ENCODE peak calls at places on chromosome 10, in six cellular contexts. I is SJSA1, U is astrocyte, M is neuronal stem cell, C is prostate gland, F is mesendoderm. O is an unnamed sample. For H3K4me1 and H3K36me3, the result is how much of the 10 kb centered on the place peaks cover.

GRCh38 chr10:98292976-98293375 is 25.0 kb upstream of the LOXL4 start:
- DNase-seq in M (no peak), I (no peak), U (no peak), F (no peak), C (no peak), O (no peak)

GRCh38 chr10:78175444-78175843 is 141.8 kb downstream of the RPS24 start:
- DNase-seq in M (no peak), F (peak), U (no peak), I (no peak), C (no peak), O (no peak)

GRCh38 chr10:93754761-93755160 is 3.0 kb upstream of the LGI1 start:
- DNase-seq in I (no peak), M (no peak), U (no peak), C (no peak), F (peak), O (no peak)

GRCh38 chr10:132962623-132963429 is 20.5 kb upstream of the CFAP46 start:
- DNase-seq in F (no peak), C (no peak), I (no peak), U (peak), M (no peak), O (no peak)

GRCh38 chr10:121313119-121313858 is 285.0 kb downstream of the FGFR2 start:
- DNase-seq in I (no peak), M (no peak), U (no peak), C (peak), F (peak), O (no peak)

GRCh38 chr10:122541541-122542002 is 19.0 kb upstream of the DMBT1 start:
- DNase-seq in C (no peak), M (no peak), F (no peak), U (no peak), I (no peak), O (no peak)

GRCh38 chr10:79938728-79939380 is 10.1 kb downstream of the SFTPD start:
- DNase-seq in M (no peak), I (peak), C (no peak), F (no peak), U (no peak), O (no peak)

GRCh38 chr10:24008164-24009066 is 200.5 kb upstream of the KIAA1217 start:
- DNase-seq in M (peak), C (peak), U (peak), I (no peak), F (peak), O (no peak)

GRCh38 chr10:101028446-101029244 is 2.3 kb downstream of the PDZD7 start:
- DNase-seq in I (no peak), C (no peak), U (no peak), F (no peak), M (no peak), O (no peak)

GRCh38 chr10:115977855-115978254 is 295.2 kb downstream of the GFRA1 start:
- DNase-seq in U (no peak), C (no peak), F (no peak), M (no peak), I (no peak), O (no peak)

GRCh38 chr10:86100581-86101061 is 266.0 kb downstream of the GRID1 start:
- DNase-seq in C (no peak), I (peak), U (peak), M (peak), F (peak), O (no peak)

GRCh38 chr10:46525177-46525823 is 31.2 kb downstream of the GPRIN2 start:
- DNase-seq in U (peak), F (peak), C (no peak), M (no peak), I (peak), O (no peak)

GRCh38 chr10:130042386-130042785 is 68.2 kb downstream of the C10orf143 start:
- DNase-seq in F (no peak), U (no peak), C (no peak), M (no peak), I (no peak), O (no peak)

GRCh38 chr10:86955501-86956194 is 1.8 kb downstream of the MMRN2 start:
- DNase-seq in C (no peak), I (no peak), F (peak), U (no peak), M (no peak), O (no peak)

GRCh38 chr10:77355844-77356243 is 281.8 kb downstream of the KCNMA1 start:
- DNase-seq in U (peak), C (no peak), M (no peak), F (no peak), I (no peak), O (no peak)

GRCh38 chr10:43880160-43880559 is 231.5 kb upstream of the ZNF32 start:
- DNase-seq in C (no peak), U (no peak), M (no peak), F (no peak), I (no peak), O (no peak)

GRCh38 chr10:69130251-69130650 is 6.3 kb downstream of the VPS26A start:
- DNase-seq in U (peak), C (no peak), F (no peak), M (no peak), I (no peak), O (no peak)

GRCh38 chr10:101161494-101162299 is 30.6 kb downstream of the TLX1 start:
- DNase-seq in M (peak), F (peak), C (peak), U (peak), I (peak), O (no peak)

GRCh38 chr10:84098667-84099066 is 40.6 kb upstream of the GHITM start:
- DNase-seq in U (no peak), F (no peak), I (no peak), C (no peak), M (no peak), O (no peak)

DNA sequence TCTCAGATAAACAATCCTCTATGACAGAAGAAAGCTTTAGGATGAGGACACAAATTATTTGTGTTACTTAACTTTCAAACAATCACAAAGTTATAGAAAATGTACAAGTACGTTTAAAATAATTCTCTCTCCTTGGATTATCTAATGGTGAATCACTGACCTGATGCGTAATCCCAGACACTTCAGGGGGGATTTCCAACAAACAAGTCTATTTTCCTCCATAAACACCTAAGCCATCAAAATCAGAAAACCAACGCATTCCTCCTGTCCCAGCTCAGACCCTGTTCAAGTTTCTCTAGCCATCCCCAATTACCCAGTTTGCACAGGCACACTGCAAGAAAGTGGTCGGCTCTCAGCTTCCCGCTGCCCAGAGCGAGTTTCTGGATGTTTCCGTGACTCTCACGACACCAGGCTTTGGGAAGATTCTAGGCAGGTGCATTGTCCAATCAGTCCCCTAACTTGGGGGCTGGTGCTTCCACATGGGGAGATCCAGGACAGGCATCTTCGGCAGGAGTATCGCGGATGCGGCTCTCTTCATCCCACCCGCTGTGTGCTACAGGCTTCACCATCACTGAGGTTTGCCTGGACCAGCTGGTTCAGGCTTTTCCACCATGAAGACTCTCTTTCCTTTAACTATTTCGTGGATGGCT is 200.0 kb downstream of the ZMYND11 start:
- DNase-seq in F (no peak), M (no peak), C (no peak), I (peak), U (peak), O (no peak)
- H3K4me1 ChIP-seq in F (under half), M (under half), C (under half), I (under half), U (under half), O (under half)

GRCh38 chr10:82505009-82505408 is 630.0 kb downstream of the NRG3 start:
- DNase-seq in C (no peak), F (no peak), I (no peak), M (no peak), U (no peak), O (no peak)

DNA sequence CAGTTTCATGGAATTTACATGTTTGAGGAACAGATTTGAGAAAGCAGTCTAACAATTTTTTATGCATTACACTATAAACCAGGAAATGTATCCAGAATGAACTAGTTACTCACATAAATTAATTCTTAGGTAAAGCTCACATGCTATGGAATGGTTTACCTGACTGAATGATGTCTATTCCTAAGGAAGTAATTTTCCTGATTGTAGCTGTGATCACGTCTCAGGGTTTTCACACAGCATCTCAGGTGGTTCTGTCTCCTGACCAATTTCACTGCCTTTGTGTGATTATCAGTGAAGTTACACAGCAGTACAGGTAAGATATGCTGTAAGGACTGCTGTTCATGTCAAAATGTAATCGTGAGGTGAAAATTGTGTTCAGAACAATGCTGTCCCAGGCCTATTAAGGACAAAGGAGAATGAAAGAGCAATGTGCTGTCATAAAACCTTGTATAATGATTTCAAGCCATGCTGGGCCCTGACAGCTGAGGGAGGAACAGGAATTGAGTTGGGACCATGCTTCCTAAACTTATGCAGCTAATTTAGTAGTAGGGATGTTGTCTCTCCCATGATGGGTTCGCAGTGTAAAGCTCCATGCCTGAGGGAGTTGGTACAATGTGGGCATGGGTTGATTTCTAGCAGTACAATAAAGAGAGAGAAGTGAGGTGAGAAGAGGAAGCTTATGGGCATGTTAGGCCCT is 631.8 kb downstream of the NRG3 start:
- DNase-seq in I (no peak), U (no peak), M (no peak), F (no peak), C (no peak), O (no peak)
- H3K36me3 ChIP-seq in I (under half), U (under half), M (under half), F (under half), C (under half), O (under half)

GRCh38 chr10:95482501-95483248 is 78.5 kb downstream of the SORBS1 start:
- DNase-seq in M (no peak), F (no peak), C (no peak), U (peak), I (no peak), O (no peak)
- H3K27ac ChIP-seq in M (no peak), F (no peak), C (peak), U (no peak), I (no peak), O (no peak)

DNA sequence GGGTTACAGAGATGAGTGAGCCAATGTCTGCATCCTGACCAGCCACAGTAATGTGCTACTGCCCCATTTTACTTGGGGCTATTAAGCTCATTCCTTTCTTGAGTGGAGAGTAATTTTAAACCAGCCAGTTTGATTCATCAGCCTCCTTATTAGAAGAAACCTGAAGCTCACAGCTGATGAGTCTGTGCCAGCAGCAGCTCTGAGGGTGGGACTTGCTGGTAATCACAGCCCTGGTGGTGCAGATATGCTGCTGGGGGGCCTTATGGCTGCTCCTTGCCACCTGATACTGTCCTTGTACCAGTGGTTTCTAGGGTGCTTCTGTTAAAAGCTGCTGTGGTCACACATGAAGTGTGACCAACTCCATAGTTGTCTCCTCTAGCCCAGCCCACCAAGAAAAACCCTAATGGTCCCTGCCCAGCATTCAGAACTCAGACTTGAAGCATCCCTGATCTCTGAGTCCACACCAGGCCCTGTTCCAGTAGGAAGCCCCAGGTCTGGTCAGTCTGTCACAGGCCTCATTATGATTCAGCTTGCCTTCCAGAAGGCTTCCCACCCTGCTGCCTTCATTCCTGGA is 29.0 kb upstream of the RBM20 start:
- DNase-seq in M (no peak), C (no peak), U (peak), F (no peak), I (no peak), O (no peak)
- H3K4me1 ChIP-seq in M (under half), C (under half), U (under half), F (under half), I (under half), O (under half)

GRCh38 chr10:124694467-124695195 is 49.5 kb downstream of the FAM53B start:
- DNase-seq in C (no peak), F (peak), I (no peak), M (no peak), U (no peak), O (no peak)

GRCh38 chr10:124697837-124698559 is 46.2 kb downstream of the FAM53B start:
- DNase-seq in C (no peak), U (no peak), F (peak), I (no peak), M (no peak), O (no peak)

GRCh38 chr10:124697443-124697836 is 46.7 kb downstream of the FAM53B start:
- DNase-seq in U (no peak), F (no peak), M (no peak), C (no peak), I (no peak), O (no peak)

GRCh38 chr10:124695259-124695658 is 48.9 kb downstream of the FAM53B start:
- DNase-seq in U (no peak), F (no peak), C (no peak), M (no peak), I (no peak), O (no peak)

DNA sequence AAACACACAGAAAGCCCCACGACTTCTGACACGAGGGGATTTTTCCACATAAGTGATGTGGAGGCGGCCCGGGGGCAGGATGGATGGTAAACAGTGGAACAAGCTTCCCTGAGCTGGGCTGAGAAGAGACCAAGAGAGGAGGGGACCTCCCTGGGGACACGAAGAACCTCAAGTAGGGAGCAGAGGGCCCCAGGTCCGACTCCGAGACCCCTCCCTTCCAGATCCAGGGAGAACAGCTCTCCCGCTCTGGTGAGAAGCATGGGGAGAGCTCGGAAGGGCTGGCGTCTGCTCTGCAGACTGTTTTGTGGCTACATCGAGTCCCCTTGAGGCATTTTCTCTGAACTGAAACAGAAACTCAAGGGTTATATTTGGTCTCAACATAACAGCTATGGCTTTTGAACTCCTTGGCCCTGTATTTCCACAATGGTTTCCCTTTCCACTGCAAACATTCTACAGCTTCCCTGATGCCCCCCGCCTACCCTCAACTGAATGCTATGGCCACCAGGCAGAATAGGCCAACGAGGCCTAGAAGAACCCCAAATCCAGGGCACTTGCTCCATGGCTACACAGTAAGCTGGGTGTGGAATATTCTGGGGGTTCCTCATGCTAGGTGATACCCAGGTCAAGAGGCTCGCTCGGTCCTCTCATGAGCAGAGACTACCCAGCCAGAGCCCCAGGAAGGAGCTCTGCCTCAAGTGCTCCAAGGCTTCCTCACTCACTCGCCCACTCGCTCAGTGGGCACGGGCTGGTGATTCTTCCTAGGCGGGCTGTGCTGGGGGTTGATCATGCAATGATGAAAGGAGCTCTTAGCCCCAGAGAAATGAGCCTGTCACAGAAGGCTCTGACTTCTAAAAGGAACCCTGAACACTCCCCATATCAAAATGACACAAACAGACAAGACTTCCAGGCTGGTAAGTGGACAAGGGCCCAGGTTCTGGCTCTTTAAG is 47.5 kb downstream of the FAM53B start:
- DNase-seq in I (no peak), M (no peak), U (no peak), F (no peak), C (no peak), O (no peak)
- H3K36me3 ChIP-seq in I (under half), M (half or more), U (under half), F (under half), C (under half), O (under half)

GRCh38 chr10:28774051-28774995 is 97.0 kb downstream of the BAMBI start:
- DNase-seq in C (no peak), U (peak), F (peak), I (no peak), M (no peak), O (no peak)

GRCh38 chr10:28763471-28763870 is 86.2 kb downstream of the BAMBI start:
- DNase-seq in U (peak), I (no peak), M (peak), F (no peak), C (no peak), O (no peak)

GRCh38 chr10:28765641-28766040 is 88.3 kb downstream of the BAMBI start:
- DNase-seq in C (no peak), I (no peak), F (no peak), U (no peak), M (no peak), O (no peak)

GRCh38 chr10:28768227-28768626 is 90.9 kb downstream of the BAMBI start:
- DNase-seq in C (no peak), I (no peak), F (no peak), M (peak), U (no peak), O (no peak)

DNA sequence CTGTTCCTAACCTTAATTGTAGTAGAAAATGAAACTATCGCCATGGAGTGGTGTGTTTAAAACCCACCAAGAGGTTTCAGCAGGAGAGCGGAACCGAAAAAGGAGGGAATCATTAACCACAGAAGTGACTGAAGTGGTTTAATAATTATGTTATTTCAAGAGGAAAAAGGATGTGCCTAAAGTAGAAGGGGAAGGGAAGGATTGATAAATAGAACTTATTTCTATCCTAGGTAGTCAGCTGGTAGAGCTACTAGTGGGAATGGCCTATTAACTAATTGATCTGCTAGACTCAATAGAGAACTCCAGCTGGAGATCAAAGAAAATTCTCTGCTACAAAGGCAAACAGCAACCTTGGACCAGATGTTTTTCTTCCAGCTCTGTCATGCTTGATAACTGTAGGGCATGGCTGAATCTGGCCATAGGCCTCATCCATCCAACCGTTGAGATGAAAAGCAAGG is 91.9 kb downstream of the BAMBI start:
- DNase-seq in C (no peak), M (no peak), I (no peak), F (no peak), U (no peak), O (no peak)
- H3K27ac ChIP-seq in C (no peak), M (no peak), I (no peak), F (no peak), U (no peak), O (no peak)

GRCh38 chr10:113049881-113050280 is 99.8 kb downstream of the TCF7L2 start:
- DNase-seq in C (no peak), U (no peak), F (no peak), M (no peak), I (no peak), O (no peak)
- H3K4me1 ChIP-seq in C (under half), U (half or more), F (under half), M (under half), I (under half), O (under half)